ENCODE peak calls at places on chromosome 9, in six cellular contexts. Y, C, S, U, W and D are unnamed samples.

GRCh38 chr9:7974335-7975005 is 174.9 kb upstream of the DMAC1 start:
- DNase-seq in W (no peak), U (peak), S (peak), Y (no peak), C (no peak), D (no peak)

GRCh38 chr9:136631038-136632000 is 31.4 kb upstream of the EGFL7 start:
- DNase-seq in U (peak), S (peak), Y (peak), C (no peak), W (peak), D (peak)

GRCh38 chr9:75105841-75106240 is 17.5 kb downstream of the OSTF1 start:
- DNase-seq in U (no peak), Y (no peak), W (no peak), S (no peak), C (no peak), D (no peak)

GRCh38 chr9:115117999-115118470 is at the start of gene TNC:
- DNase-seq in Y (peak), U (no peak), W (no peak), S (no peak), C (peak), D (peak)

GRCh38 chr9:85610074-85610855 is 131.5 kb downstream of the AGTPBP1 start:
- DNase-seq in Y (peak), C (peak), W (no peak), S (peak), U (peak), D (peak)

GRCh38 chr9:134522976-134523375 is 118.6 kb upstream of the COL5A1 start:
- DNase-seq in W (no peak), U (no peak), Y (no peak), S (no peak), C (no peak), D (no peak)

GRCh38 chr9:95724253-95724991 is 151.1 kb upstream of the ERCC6L2 start:
- DNase-seq in U (peak), W (peak), S (no peak), Y (no peak), C (no peak), D (no peak)

GRCh38 chr9:85108229-85108628 is 438.7 kb downstream of the NTRK2 start:
- DNase-seq in W (no peak), U (no peak), S (no peak), C (no peak), Y (no peak), D (no peak)

GRCh38 chr9:108760841-108761240 is 94.9 kb downstream of the ACTL7B start:
- DNase-seq in C (no peak), W (no peak), S (no peak), U (no peak), Y (no peak), D (no peak)

GRCh38 chr9:134067904-134068741 is at the start of gene BRD3:
- DNase-seq in U (peak), C (no peak), S (peak), W (peak), Y (peak), D (peak)